ENCODE peak calls at places on chromosomes 5 and 9, in eight cellular contexts. C is GM18507; D is cardiac muscle cell; K is WTC11; U is MCF 10A; S is aorta; W is SJSA1; Q is activated CD4-positive, alpha-beta T cell treated with anti-CD3 and anti-CD28 coated beads for 4 hours. T is an unnamed sample.

GRCh38 chr5:106154280-106154716 is 1516.4 kb downstream of the EFNA5 start:
- DNase-seq in C (no peak), D (no peak), K (peak; percentile 28), U (no peak), S (no peak), W (no peak), Q (no peak), T (no peak)

GRCh38 chr9:100082786-100083185 is 16.0 kb downstream of the ERP44 start:
- DNase-seq in C (no peak), D (peak; percentile 27), K (no peak), U (peak; percentile 24), S (no peak), W (no peak), Q (no peak), T (no peak)

GRCh38 chr9:90770339-90770738 is 31.3 kb upstream of the SYK start:
- DNase-seq in C (no peak), D (no peak), K (no peak), U (no peak), S (no peak), W (no peak), Q (no peak), T (no peak)

GRCh38 chr5:176658817-176659216 is 11.5 kb downstream of the TSPAN17 start:
- DNase-seq in C (no peak), D (peak; percentile 47), K (no peak), U (no peak), S (no peak), W (no peak), Q (no peak), T (peak; percentile 38)

GRCh38 chr5:124264499-124264898 is 481.9 kb downstream of the ZNF608 start:
- DNase-seq in C (no peak), D (no peak), K (no peak), U (no peak), S (no peak), W (no peak), Q (no peak), T (no peak)

GRCh38 chr9:123669355-123669754 is 260.6 kb downstream of the DENND1A start:
- DNase-seq in C (no peak), D (no peak), K (no peak), U (no peak), S (no peak), W (no peak), Q (no peak), T (peak; percentile 66)

GRCh38 chr9:71642043-71642442 is 126.3 kb downstream of the CEMIP2 start:
- DNase-seq in C (no peak), D (no peak), K (no peak), U (no peak), S (no peak), W (no peak), Q (no peak), T (no peak)

GRCh38 chr9:6759114-6759977 is 1.6 kb downstream of the KDM4C start:
- DNase-seq in C (peak; percentile 46), D (peak; percentile 87), K (no peak), U (peak; percentile 71), S (no peak), W (no peak), Q (peak; percentile 24), T (peak; percentile 69)

T was measured in DMS53.